ENCODE peak calls at places on chromosomes 6 and 20, in nine cellular contexts. J, W, R, X, Q, K, G, P and N are unnamed samples.

GRCh38 chr20:52972965-52973819 is 1.0 kb downstream of the TSHZ2 start:
- DNase-seq in J (no peak), W (peak; percentile 10), R (no peak), X (peak; percentile 14), Q (no peak), K (no peak), G (peak; percentile 35), P (no peak), N (no peak)

GRCh38 chr6:127458817-127459216 is 372 bp downstream of the KIAA0408 start:
- DNase-seq in J (peak; percentile 79), W (peak; percentile 83), R (no peak), X (no peak), Q (no peak), K (peak; percentile 84), G (peak; percentile 14), P (peak; percentile 35), N (peak; percentile 83)

GRCh38 chr6:23633986-23634385 is 492.0 kb upstream of the NRSN1 start:
- DNase-seq in J (no peak), W (no peak), R (no peak), X (no peak), Q (no peak), K (no peak), G (no peak), P (no peak), N (no peak)

GRCh38 chr6:20315456-20315855 is 86.2 kb upstream of the E2F3 start:
- DNase-seq in J (no peak), W (no peak), R (no peak), X (no peak), Q (no peak), K (no peak), G (no peak), P (no peak), N (no peak)

GRCh38 chr6:140009286-140009685 is 634.8 kb upstream of the CITED2 start:
- DNase-seq in J (no peak), W (no peak), R (no peak), X (no peak), Q (no peak), K (no peak), G (no peak), P (no peak), N (no peak)

GRCh38 chr20:36440370-36441026 is 100.8 kb upstream of the MYL9 start:
- DNase-seq in J (no peak), W (no peak), R (no peak), X (no peak), Q (no peak), K (no peak), G (no peak), P (no peak), N (no peak)

GRCh38 chr20:44038681-44039123 is 124.0 kb downstream of the TOX2 start:
- DNase-seq in J (no peak), W (peak; percentile 10), R (no peak), X (no peak), Q (no peak), K (peak; percentile 60), G (no peak), P (no peak), N (no peak)

GRCh38 chr6:32668226-32668747 is 1.8 kb upstream of the HLA-DQB1 start:
- DNase-seq in J (no peak), W (peak; percentile 6), R (no peak), X (no peak), Q (no peak), K (no peak), G (peak; percentile 84), P (peak; percentile 31), N (peak; percentile 23)

GRCh38 chr6:111602481-111603404 is 2.9 kb downstream of the TRAF3IP2 start:
- DNase-seq in J (peak; percentile 56), W (peak; percentile 93), R (no peak), X (peak; percentile 63), Q (no peak), K (peak; percentile 94), G (peak; percentile 42), P (no peak), N (peak; percentile 67)

GRCh38 chr6:89985744-89986493 is 91.7 kb downstream of the GJA10 start:
- DNase-seq in J (peak; percentile 70), W (peak; percentile 94), R (no peak), X (no peak), Q (no peak), K (peak; percentile 88), G (no peak), P (no peak), N (peak; percentile 75)
- H3K4me3 ChIP-seq in J (no peak overlapping the region), W (no peak overlapping the region), R (no peak overlapping the region), X (peak overlapping the region; percentile 5), Q (no peak overlapping the region), K (no peak overlapping the region), G (no peak overlapping the region), P (no peak overlapping the region), N (no peak overlapping the region)

DNA sequence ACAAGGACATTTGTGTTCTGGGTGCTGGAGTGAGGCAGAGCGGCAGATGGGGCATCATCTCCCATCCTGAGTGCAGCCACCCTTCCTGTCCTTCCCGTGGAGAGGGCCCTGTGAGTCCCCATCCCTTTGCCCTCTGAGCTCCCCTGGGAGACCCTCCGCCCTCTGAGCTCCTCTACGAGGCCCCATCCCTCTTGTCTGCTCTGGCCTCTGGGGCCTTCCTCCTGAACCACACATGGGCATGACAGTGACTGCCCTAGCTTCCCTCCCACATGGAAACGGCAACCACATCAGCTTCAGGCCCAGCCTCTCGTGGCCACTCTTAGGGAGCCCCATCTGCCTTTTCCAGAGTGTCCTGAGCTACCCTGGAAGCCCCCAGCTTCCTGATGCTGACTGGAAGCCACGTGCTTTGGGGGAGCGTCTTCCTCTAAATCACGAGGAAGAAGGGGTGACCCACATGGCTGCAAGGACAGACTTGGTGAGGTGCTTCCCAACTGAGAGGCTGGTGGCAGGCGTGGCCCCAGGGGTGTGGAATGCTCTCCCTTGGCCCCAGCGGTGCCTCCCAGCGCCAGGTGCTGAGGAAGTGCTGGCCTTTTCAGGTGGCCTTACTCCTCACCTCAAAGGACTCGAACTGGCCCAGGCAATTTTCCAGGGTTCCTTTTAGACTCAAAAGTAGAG is 52.6 kb downstream of the GINS1 start:
- DNase-seq in J (no peak), W (no peak), R (no peak), X (no peak), Q (no peak), K (no peak), G (no peak), P (no peak), N (no peak)
- TF ChIP-seq CTCF in J (no peak), W (no peak), R (no peak), X (no peak), Q (no peak), K (no peak), G (no peak), P (no peak), N (no peak)

DNA sequence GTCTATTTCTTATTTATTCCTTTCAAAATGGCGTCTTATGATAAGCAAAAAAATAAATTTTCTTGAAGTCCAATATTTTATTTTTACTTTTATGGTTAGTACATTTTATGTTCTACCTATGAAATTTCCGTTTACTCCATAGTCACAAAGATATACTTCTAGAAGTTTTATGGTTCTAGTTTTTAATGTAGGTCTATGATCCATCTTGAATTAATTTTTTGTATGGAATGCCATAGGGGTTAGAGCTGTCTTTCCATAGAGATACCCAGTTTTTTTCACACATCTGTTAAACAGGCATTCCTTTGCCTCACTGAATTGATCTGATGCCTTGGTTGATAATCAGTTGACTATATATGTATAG is 24.9 kb upstream of the ASIP start:
- DNase-seq in J (peak; percentile 3), W (no peak), R (no peak), X (no peak), Q (no peak), K (no peak), G (no peak), P (no peak), N (no peak)
- H3K4me3 ChIP-seq in J (peak overlapping the region; percentile 55), W (peak overlapping the region; percentile 49), R (peak overlapping the region; percentile 39), X (peak overlapping the region; percentile 61), Q (peak overlapping the region; percentile 43), K (peak overlapping the region; percentile 75), G (peak overlapping the region; percentile 31), P (peak overlapping the region; percentile 47), N (peak overlapping the region; percentile 53)

DNA sequence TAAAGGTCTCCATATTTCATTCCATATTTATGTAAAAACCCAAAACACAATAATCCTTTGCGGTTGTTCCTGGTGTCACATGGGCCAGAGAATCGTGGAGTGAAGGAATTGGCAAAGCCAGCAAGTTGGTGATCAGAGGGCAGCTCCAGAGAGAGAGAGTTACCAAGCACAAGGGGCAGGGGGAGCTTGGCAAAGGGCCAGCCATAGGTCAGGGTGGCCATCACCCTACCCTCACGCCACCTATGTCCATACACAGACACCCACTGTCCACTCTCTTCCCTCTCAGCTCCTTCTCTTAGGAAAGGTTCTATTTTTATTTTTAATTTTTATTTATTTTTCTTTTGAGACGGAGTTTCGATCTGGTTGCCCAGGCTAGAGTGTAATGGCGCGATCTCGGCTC is 163.2 kb upstream of the JARID2 start:
- DNase-seq in J (no peak), W (no peak), R (no peak), X (no peak), Q (no peak), K (no peak), G (no peak), P (no peak), N (no peak)
- TF ChIP-seq CTCF in J (no peak), W (no peak), R (no peak), X (no peak), Q (no peak), K (no peak), G (no peak), P (no peak), N (no peak)

GRCh38 chr6:144252289-144252688 is 32.8 kb upstream of the UTRN start:
- DNase-seq in J (peak; percentile 32), W (peak; percentile 61), R (no peak), X (no peak), Q (no peak), K (peak; percentile 45), G (peak; percentile 30), P (no peak), N (peak; percentile 40)
- H3K4me3 ChIP-seq in J (no peak overlapping the region), W (no peak overlapping the region), R (no peak overlapping the region), X (no peak overlapping the region), Q (no peak overlapping the region), K (no peak overlapping the region), G (no peak overlapping the region), P (no peak overlapping the region), N (no peak overlapping the region)

GRCh38 chr6:84877515-84878210 is 113.3 kb upstream of the TBX18 start:
- DNase-seq in J (no peak), W (no peak), R (no peak), X (no peak), Q (no peak), K (no peak), G (no peak), P (no peak), N (no peak)
- TF ChIP-seq CTCF in J (no peak), W (no peak), R (no peak), X (no peak), Q (no peak), K (no peak), G (no peak), P (no peak), N (no peak)